ENCODE peak calls at places on chromosome 1, in seven cellular contexts. K is neural crest cell, L is AG04450, S is CD14-positive monocyte, N is upper lobe of right lung, M is bronchial epithelial cell, V is tibial artery. G is an unnamed sample.

GRCh38 chr1:1960480-1961196 is 41.6 kb upstream of the TMEM52 start:
- DNase-seq in N (no peak), S (no peak), K (no peak), M (no peak), V (no peak), L (no peak), G (no peak)

GRCh38 chr1:58880592-58880991 is 96.7 kb upstream of the JUN start:
- DNase-seq in L (no peak), V (no peak), S (no peak), M (no peak), K (no peak), N (no peak), G (no peak)

GRCh38 chr1:228315945-228316588 is 90.6 kb downstream of the TRIM11 start:
- DNase-seq in M (no peak), S (peak; percentile 37), L (no peak), N (peak; percentile 61), V (no peak), K (no peak), G (no peak)

GRCh38 chr1:198641966-198642656 is 3.3 kb downstream of the PTPRC start:
- DNase-seq in S (no peak), L (no peak), K (no peak), M (no peak), V (no peak), N (no peak), G (no peak)

GRCh38 chr1:174189424-174190062 is 30.2 kb downstream of the RABGAP1L start:
- DNase-seq in S (no peak), K (no peak), L (no peak), M (no peak), V (no peak), N (no peak), G (no peak)

GRCh38 chr1:36083635-36084501 is at the start of gene TEKT2:
- DNase-seq in M (no peak), K (peak; percentile 68), N (peak; percentile 73), S (no peak), L (no peak), V (no peak), G (peak; percentile 79)

GRCh38 chr1:38735651-38736161 is 123.9 kb downstream of the RRAGC start:
- DNase-seq in L (no peak), V (no peak), S (no peak), N (no peak), M (peak; percentile 89), K (no peak), G (no peak)

GRCh38 chr1:17527036-17527914 is 12.2 kb upstream of the ARHGEF10L start:
- DNase-seq in L (no peak), V (no peak), S (no peak), M (no peak), K (no peak), N (no peak), G (no peak)

GRCh38 chr1:150259758-150260669 is 2.4 kb downstream of the CA14 start:
- DNase-seq in V (no peak), M (peak; percentile 69), K (peak; percentile 35), N (peak; percentile 83), L (no peak), S (no peak), G (no peak)

GRCh38 chr1:212237651-212238050 is 47.6 kb upstream of the PPP2R5A start:
- DNase-seq in N (no peak), S (no peak), L (no peak), K (no peak), V (no peak), M (peak; percentile 85), G (no peak)

GRCh38 chr1:37420461-37420860 is 53.9 kb upstream of the ZC3H12A start:
- DNase-seq in N (no peak), L (no peak), S (no peak), K (no peak), M (no peak), V (no peak), G (no peak)

GRCh38 chr1:116195077-116195868 is 84.1 kb downstream of the MAB21L3 start:
- DNase-seq in M (no peak), L (no peak), N (no peak), S (no peak), V (no peak), K (no peak), G (no peak)

GRCh38 chr1:41122851-41123518 is 101.5 kb upstream of the SLFNL1 start:
- DNase-seq in V (no peak), K (peak; percentile 4), N (no peak), S (no peak), L (peak; percentile 72), M (peak; percentile 89), G (peak; percentile 22)

GRCh38 chr1:110555807-110556470 is 37.0 kb upstream of the KCNA10 start:
- DNase-seq in M (no peak), S (no peak), V (peak; percentile 31), N (no peak), K (no peak), L (no peak), G (no peak)

GRCh38 chr1:221045842-221046831 is 166.9 kb downstream of the HLX start:
- DNase-seq in K (no peak), L (no peak), V (no peak), N (no peak), M (no peak), S (no peak), G (no peak)

GRCh38 chr1:225655509-225656258 is 2.8 kb upstream of the ENAH start:
- DNase-seq in V (peak; percentile 62), N (no peak), S (no peak), M (peak; percentile 99), L (peak; percentile 93), K (no peak), G (no peak)
- TF ChIP-seq CTCF in V (no peak), N (peak; percentile 19), S (peak; percentile 6), M (no peak), L (no peak), K (no peak), G (no peak)

GRCh38 chr1:31421404-31422040 is 8.5 kb downstream of the SERINC2 start:
- DNase-seq in L (no peak), M (no peak), K (peak; percentile 34), N (no peak), S (no peak), V (no peak), G (peak; percentile 56)
- TF ChIP-seq CTCF in L (peak; percentile 70), M (peak; percentile 54), K (peak; percentile 56), N (peak; percentile 17), S (peak; percentile 27), V (no peak), G (peak; percentile 39)

GRCh38 chr1:151977662-151978230 is 15.9 kb downstream of the S100A10 start:
- DNase-seq in L (no peak), M (no peak), N (no peak), S (no peak), V (no peak), K (no peak), G (no peak)
- TF ChIP-seq CTCF in L (no peak), M (no peak), N (no peak), S (no peak), V (no peak), K (no peak), G (no peak)

DNA sequence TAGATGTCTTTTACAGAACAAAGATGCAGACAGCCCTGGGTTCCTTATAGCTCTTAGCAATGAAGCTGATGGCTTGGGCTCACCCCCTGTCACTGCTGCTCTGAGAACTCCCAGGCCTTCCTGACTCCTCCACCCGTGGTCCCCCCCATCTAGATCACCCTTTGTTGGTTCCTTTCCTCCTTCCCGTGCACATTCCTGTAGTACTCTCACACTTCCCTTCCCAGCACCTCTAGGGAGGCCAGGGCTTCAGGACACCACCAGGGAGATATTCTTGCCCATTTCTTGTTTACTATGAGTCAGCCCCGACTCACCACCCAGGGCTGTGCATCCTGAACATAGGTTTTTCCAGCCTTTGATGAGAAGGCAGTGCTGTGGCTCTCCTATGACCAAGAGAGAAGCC is 14.4 kb upstream of the NOS1AP start:
- DNase-seq in N (no peak), M (peak; percentile 91), V (no peak), S (no peak), L (peak; percentile 49), K (no peak), G (no peak)
- TF ChIP-seq CTCF in N (no peak), M (no peak), V (no peak), S (no peak), L (peak; percentile 7), K (no peak), G (no peak)

GRCh38 chr1:71343686-71344416 is 263.0 kb upstream of the ZRANB2 start:
- DNase-seq in K (no peak), S (no peak), N (no peak), M (peak; percentile 74), V (no peak), L (no peak), G (no peak)
- TF ChIP-seq CTCF in K (peak; percentile 27), S (no peak), N (no peak), M (no peak), V (no peak), L (peak; percentile 15), G (peak; percentile 10)

GRCh38 chr1:8677782-8678181 is 139.7 kb downstream of the RERE start:
- DNase-seq in L (no peak), M (no peak), K (no peak), N (no peak), S (no peak), V (no peak), G (no peak)
- TF ChIP-seq CTCF in L (no peak), M (no peak), K (no peak), N (no peak), S (no peak), V (no peak), G (no peak)

GRCh38 chr1:62210960-62211359 is 16.3 kb downstream of the L1TD1 start:
- DNase-seq in V (no peak), M (no peak), S (no peak), N (no peak), L (no peak), K (no peak), G (no peak)

GRCh38 chr1:62208970-62209369 is 14.3 kb downstream of the L1TD1 start:
- DNase-seq in V (no peak), S (no peak), M (no peak), L (no peak), K (no peak), N (no peak), G (no peak)

GRCh38 chr1:62208087-62208486 is 13.4 kb downstream of the L1TD1 start:
- DNase-seq in M (no peak), L (no peak), K (no peak), N (peak; percentile 30), V (no peak), S (no peak), G (no peak)

GRCh38 chr1:62212411-62212810 is 17.8 kb downstream of the L1TD1 start:
- DNase-seq in S (no peak), L (no peak), K (no peak), V (no peak), M (no peak), N (no peak), G (no peak)

DNA sequence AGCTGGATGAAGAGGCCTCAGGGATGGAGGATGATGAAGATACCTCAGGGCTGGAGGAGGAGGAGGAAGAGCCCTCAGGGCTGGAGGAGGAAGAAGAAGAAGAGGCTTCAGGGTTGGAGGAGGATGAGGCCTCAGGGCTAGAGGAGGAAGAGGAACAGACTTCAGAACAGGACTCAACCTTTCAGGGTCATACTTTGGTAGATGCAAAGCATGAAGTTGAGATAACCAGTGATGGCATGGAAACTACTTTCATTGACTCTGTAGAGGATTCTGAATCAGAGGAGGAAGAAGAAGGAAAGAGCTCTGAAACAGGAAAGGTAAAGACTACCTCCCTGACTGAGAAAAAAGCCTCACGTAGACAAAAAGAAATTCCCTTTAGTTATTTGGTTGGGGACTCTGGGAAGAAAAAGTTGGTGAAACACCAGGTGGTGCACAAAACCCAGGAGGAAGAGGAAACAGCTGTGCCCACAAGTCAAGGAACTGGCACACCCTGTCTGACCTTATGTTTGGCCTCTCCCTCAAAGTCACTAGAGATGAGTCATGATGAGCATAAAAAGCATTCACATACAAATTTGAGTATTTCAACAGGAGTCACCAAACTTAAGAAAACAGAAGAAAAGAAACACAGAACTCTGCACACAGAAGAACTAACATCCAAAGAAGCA is 15.4 kb downstream of the L1TD1 start:
- DNase-seq in M (peak; percentile 85), L (no peak), K (no peak), S (no peak), V (no peak), N (no peak), G (no peak)
- TF ChIP-seq CTCF in M (peak; percentile 21), L (no peak), K (no peak), S (no peak), V (no peak), N (no peak), G (no peak)